ENCODE peak calls at places on chromosome 12, in seven cellular contexts. C is left ventricle myocardium inferior, A is Calu3, U is neural progenitor cell, Y is NB4, V is fibroblast of lung, B is suprapubic skin. M is an unnamed sample.

GRCh38 chr12:115223322-115223721 is 539.3 kb upstream of the TBX3 start:
- DNase-seq in C (no peak), A (no peak), U (no peak), Y (no peak), V (peak; percentile 84), B (no peak), M (no peak)

GRCh38 chr12:45989857-45990467 is 412 bp downstream of the SCAF11 start:
- DNase-seq in C (peak; percentile 75), A (peak; percentile 32), U (peak; percentile 72), Y (peak; percentile 83), V (peak; percentile 64), B (peak; percentile 80), M (no peak)

GRCh38 chr12:57889541-57889989 is 43.0 kb upstream of the CTDSP2 start:
- DNase-seq in C (peak; percentile 83), A (no peak), U (peak; percentile 34), Y (no peak), V (peak; percentile 88), B (peak; percentile 85), M (no peak)

GRCh38 chr12:52539024-52539820 is 13.7 kb downstream of the KRT71 start:
- DNase-seq in C (no peak), A (no peak), U (no peak), Y (no peak), V (peak; percentile 52), B (no peak), M (no peak)

GRCh38 chr12:57765003-57765697 is 1.7 kb downstream of the CYP27B1 start:
- DNase-seq in C (peak; percentile 34), A (peak; percentile 68), U (peak; percentile 73), Y (peak; percentile 65), V (peak; percentile 28), B (no peak), M (no peak)

GRCh38 chr12:57139796-57140649 is 7.4 kb downstream of the LRP1-AS start:
- DNase-seq in C (no peak), A (no peak), U (no peak), Y (peak; percentile 73), V (peak; percentile 58), B (no peak), M (no peak)

GRCh38 chr12:71392521-71393145 is 47.0 kb upstream of the LGR5 start:
- DNase-seq in C (no peak), A (peak; percentile 37), U (peak; percentile 74), Y (peak; percentile 73), V (peak; percentile 74), B (no peak), M (no peak)

GRCh38 chr12:108777156-108777555 is 45.8 kb upstream of the CORO1C start:
- DNase-seq in C (no peak), A (no peak), U (peak; percentile 82), Y (no peak), V (no peak), B (no peak), M (no peak)

GRCh38 chr12:52527121-52527800 is 7.1 kb upstream of the KRT5 start:
- DNase-seq in C (no peak), A (no peak), U (no peak), Y (no peak), V (no peak), B (no peak), M (peak; percentile 54)

GRCh38 chr12:109721276-109721675 is 7.7 kb downstream of the FAM222A start:
- DNase-seq in C (peak; percentile 39), A (no peak), U (no peak), Y (no peak), V (no peak), B (no peak), M (no peak)

GRCh38 chr12:9346866-9347327 is 138.7 kb upstream of the PZP start:
- DNase-seq in C (no peak), A (no peak), U (no peak), Y (no peak), V (no peak), B (no peak), M (no peak)

GRCh38 chr12:926641-927040 is 22.9 kb downstream of the RAD52 start:
- DNase-seq in C (no peak), A (no peak), U (no peak), Y (no peak), V (no peak), B (no peak), M (no peak)

GRCh38 chr12:89359615-89360014 is 7.3 kb upstream of the DUSP6 start:
- DNase-seq in C (no peak), A (no peak), U (no peak), Y (no peak), V (no peak), B (no peak), M (no peak)

GRCh38 chr12:1498199-1498740 is 96.1 kb downstream of the FBXL14 start:
- DNase-seq in C (no peak), A (no peak), U (no peak), Y (no peak), V (no peak), B (no peak), M (no peak)

GRCh38 chr12:42756841-42757661 is 167.5 kb upstream of the PRICKLE1 start:
- DNase-seq in C (no peak), A (peak; percentile 77), U (peak; percentile 76), Y (peak; percentile 39), V (peak; percentile 100), B (no peak), M (no peak)

GRCh38 chr12:52799498-52800211 is 3.7 kb upstream of the KRT3 start:
- DNase-seq in C (no peak), A (no peak), U (no peak), Y (no peak), V (no peak), B (no peak), M (no peak)

GRCh38 chr12:105485926-105486325 is 155.4 kb downstream of the C12orf75 start:
- DNase-seq in C (no peak), A (no peak), U (no peak), Y (no peak), V (peak; percentile 73), B (no peak), M (peak; percentile 4)

GRCh38 chr12:114656906-114657596 is 26.9 kb downstream of the TBX3 start:
- DNase-seq in C (no peak), A (no peak), U (peak; percentile 43), Y (no peak), V (no peak), B (no peak), M (no peak)

GRCh38 chr12:48966177-48966890 is 5.2 kb downstream of the WNT10B start:
- DNase-seq in C (no peak), A (no peak), U (no peak), Y (peak; percentile 65), V (no peak), B (no peak), M (no peak)

GRCh38 chr12:9752145-9752717 is 8.5 kb downstream of the CD69 start:
- DNase-seq in C (no peak), A (no peak), U (no peak), Y (no peak), V (no peak), B (no peak), M (no peak)

GRCh38 chr12:117038023-117038680 is 61.1 kb downstream of the TESC start:
- DNase-seq in C (no peak), A (no peak), U (no peak), Y (no peak), V (no peak), B (no peak), M (no peak)

GRCh38 chr12:75666980-75667359 is 155.6 kb upstream of the KRR1 start:
- DNase-seq in C (no peak), A (no peak), U (no peak), Y (no peak), V (peak; percentile 92), B (no peak), M (no peak)

GRCh38 chr12:40723001-40723400 is 30.8 kb downstream of the CNTN1 start:
- DNase-seq in C (no peak), A (no peak), U (no peak), Y (no peak), V (no peak), B (no peak), M (no peak)

DNA sequence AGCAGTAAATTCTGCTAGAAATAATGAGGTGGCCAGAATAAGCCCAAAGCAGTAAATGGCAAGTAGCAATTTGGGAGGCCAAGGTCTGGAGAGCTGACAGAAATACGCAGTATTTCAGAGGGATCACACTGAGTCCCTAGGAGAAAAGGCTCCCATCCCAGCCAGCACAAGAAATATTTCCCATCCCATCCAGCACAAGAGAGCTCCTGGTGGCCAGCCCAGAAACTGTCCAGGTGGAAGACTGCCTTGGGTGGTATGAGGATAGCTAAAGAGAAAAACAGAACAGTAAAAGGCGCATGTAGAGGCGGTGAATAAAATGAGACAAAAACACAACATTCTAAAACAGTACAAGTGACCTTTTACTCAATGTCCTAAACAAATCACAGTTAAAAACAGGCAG is 120.7 kb downstream of the HECTD4 start:
- DNase-seq in C (no peak), A (peak; percentile 11), U (peak; percentile 27), Y (no peak), V (no peak), B (no peak), M (no peak)
- TF ChIP-seq CTCF in C (peak; percentile 35), A (peak; percentile 10), U (peak; percentile 48), Y (peak; percentile 24), V (no peak), B (no peak), M (peak; percentile 22)

GRCh38 chr12:79514730-79515525 is 175.8 kb downstream of the PAWR start:
- DNase-seq in C (no peak), A (no peak), U (no peak), Y (no peak), V (no peak), B (no peak), M (no peak)

GRCh38 chr12:79512068-79512467 is 178.7 kb downstream of the PAWR start:
- DNase-seq in C (no peak), A (no peak), U (peak; percentile 47), Y (peak; percentile 14), V (no peak), B (no peak), M (no peak)

GRCh38 chr12:79517363-79517762 is 173.4 kb downstream of the PAWR start:
- DNase-seq in C (no peak), A (no peak), U (no peak), Y (no peak), V (no peak), B (no peak), M (no peak)

GRCh38 chr12:79515526-79515935 is 175.2 kb downstream of the PAWR start:
- DNase-seq in C (no peak), A (no peak), U (no peak), Y (no peak), V (peak; percentile 53), B (no peak), M (no peak)
- TF ChIP-seq CTCF in C (no peak), A (no peak), U (no peak), Y (no peak), V (no peak), B (no peak), M (no peak)

DNA sequence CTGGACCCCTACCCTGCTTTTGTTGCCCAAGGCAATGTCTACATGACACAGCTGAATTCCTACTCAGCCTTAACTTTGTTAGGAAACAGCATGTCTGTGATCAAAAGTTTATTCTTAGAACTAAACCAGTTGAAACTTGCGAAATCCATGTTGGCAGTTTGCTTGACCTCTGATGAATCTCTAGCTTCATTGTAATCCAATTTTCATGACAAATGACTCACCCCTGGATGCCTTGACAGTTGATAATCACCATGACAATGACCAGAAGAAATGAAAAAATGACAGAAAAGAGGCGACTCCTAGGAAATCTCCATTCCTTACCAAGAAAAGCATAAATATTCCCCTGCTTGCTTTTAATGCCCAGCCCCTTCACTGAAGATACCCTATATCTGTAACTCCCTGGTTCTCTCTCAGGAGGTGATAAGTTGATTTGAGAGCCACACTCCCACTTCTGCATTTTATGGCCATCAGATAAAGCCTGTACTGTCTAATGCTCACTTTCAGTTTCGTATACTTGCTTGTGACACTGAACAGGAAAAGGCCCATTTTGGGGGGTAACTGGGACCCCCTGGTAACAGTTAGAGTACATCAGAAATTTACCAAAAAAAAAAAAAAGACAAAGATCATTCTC is 148.6 kb upstream of the SYT10 start:
- DNase-seq in C (no peak), A (peak; percentile 30), U (peak; percentile 66), Y (peak; percentile 94), V (peak; percentile 81), B (no peak), M (no peak)
- TF ChIP-seq CTCF in C (no peak), A (no peak), U (no peak), Y (no peak), V (no peak), B (no peak), M (no peak)

GRCh38 chr12:74021937-74022336 is 515.7 kb upstream of the ATXN7L3B start:
- DNase-seq in C (peak; percentile 35), A (peak; percentile 85), U (peak; percentile 92), Y (peak; percentile 72), V (peak; percentile 51), B (no peak), M (no peak)
- TF ChIP-seq CTCF in C (peak; percentile 54), A (peak; percentile 64), U (peak; percentile 79), Y (peak; percentile 90), V (peak; percentile 17), B (peak; percentile 31), M (peak; percentile 77)